ENCODE peak calls at places on chromosomes 2 and 18, in seven cellular contexts. V is keratinocyte, A is brain microvascular endothelial cell, G is cardiac muscle cell, S is tibial artery, F is AG04449, W is NB4. N is an unnamed sample.

GRCh38 chr2:115610888-115611287 is 1168.4 kb downstream of the DPP10 start:
- DNase-seq in A (no peak), G (no peak), S (no peak), W (no peak), V (no peak), F (no peak), N (no peak)

GRCh38 chr18:13221821-13222220 is 3.3 kb downstream of the LDLRAD4 start:
- DNase-seq in A (no peak), G (no peak), F (no peak), S (peak; percentile 61), W (no peak), V (no peak), N (no peak)

GRCh38 chr2:2107140-2107539 is 223.9 kb downstream of the MYT1L start:
- DNase-seq in S (no peak), F (no peak), G (no peak), A (no peak), V (no peak), W (no peak), N (no peak)

GRCh38 chr2:95052301-95052700 is 26.8 kb downstream of the MAL start:
- DNase-seq in S (no peak), F (no peak), V (peak; percentile 46), W (no peak), G (no peak), A (no peak), N (no peak)

GRCh38 chr2:234071664-234072063 is 21.2 kb downstream of the SPP2 start:
- DNase-seq in A (no peak), G (no peak), F (no peak), V (no peak), S (no peak), W (peak; percentile 76), N (no peak)

GRCh38 chr2:101883860-101884259 is 107.9 kb upstream of the IL1R2 start:
- DNase-seq in F (no peak), V (no peak), A (peak; percentile 72), S (no peak), W (peak; percentile 76), G (peak; percentile 31), N (no peak)

GRCh38 chr2:220513573-220514288 is 886.3 kb downstream of the SLC4A3 start:
- DNase-seq in W (no peak), G (no peak), S (no peak), V (no peak), A (no peak), F (no peak), N (no peak)

GRCh38 chr2:148875387-148876051 is 492 bp downstream of the KIF5C start:
- DNase-seq in S (no peak), G (no peak), W (no peak), V (no peak), F (no peak), A (no peak), N (no peak)

GRCh38 chr2:32758232-32758631 is 130.4 kb downstream of the TTC27 start:
- DNase-seq in A (no peak), W (no peak), V (no peak), S (no peak), F (no peak), G (peak; percentile 34), N (no peak)

GRCh38 chr2:23423062-23423872 is 38.3 kb downstream of the KLHL29 start:
- DNase-seq in G (no peak), S (no peak), V (no peak), W (no peak), F (no peak), A (no peak), N (no peak)

GRCh38 chr18:50268022-50268747 is 1.9 kb upstream of the CFAP53 start:
- DNase-seq in G (peak; percentile 68), A (peak; percentile 77), S (peak; percentile 80), W (no peak), V (no peak), F (no peak), N (peak; percentile 75)

GRCh38 chr2:112800881-112801583 is 16.7 kb upstream of the IL1A start:
- DNase-seq in G (no peak), S (no peak), F (no peak), A (no peak), W (no peak), V (no peak), N (no peak)

GRCh38 chr18:76388261-76388660 is 106.8 kb downstream of the ZNF516 start:
- DNase-seq in W (no peak), S (no peak), G (no peak), F (no peak), A (no peak), V (no peak), N (no peak)

GRCh38 chr2:10919776-10920606 is 8.3 kb downstream of the KCNF1 start:
- DNase-seq in F (no peak), S (no peak), W (no peak), V (no peak), G (no peak), A (no peak), N (no peak)

GRCh38 chr2:84781942-84782716 is 98.8 kb downstream of the TRABD2A start:
- DNase-seq in S (no peak), W (no peak), A (no peak), G (no peak), F (no peak), V (no peak), N (peak; percentile 16)

GRCh38 chr2:217940261-217941220 is 62.3 kb downstream of the TNS1 start:
- DNase-seq in V (no peak), G (no peak), A (no peak), W (no peak), F (no peak), S (no peak), N (no peak)

GRCh38 chr2:10404324-10405143 is 43.6 kb downstream of the ODC1 start:
- DNase-seq in S (no peak), V (no peak), G (no peak), A (no peak), W (peak; percentile 82), F (no peak), N (no peak)

DNA sequence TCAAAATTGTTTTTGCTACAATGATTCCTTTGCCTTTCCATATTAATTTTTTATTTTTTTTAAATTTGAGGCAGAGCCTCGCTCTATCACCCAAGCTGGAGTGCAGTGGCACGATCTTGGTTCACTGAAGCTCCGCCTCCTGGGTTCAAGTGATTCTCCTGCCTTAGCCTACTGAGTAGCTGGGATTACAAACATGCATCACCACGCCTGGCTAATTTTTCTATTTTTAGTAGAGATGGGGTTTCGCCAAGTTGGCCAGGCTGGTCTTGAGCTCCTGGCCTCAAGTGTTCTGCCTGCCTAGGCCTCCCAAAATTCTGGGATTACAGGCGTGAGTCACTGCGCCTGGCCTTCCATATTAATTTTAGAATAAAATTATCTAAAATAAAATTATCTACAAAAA is 41.3 kb downstream of the PTPN4 start:
- DNase-seq in G (no peak), A (no peak), V (no peak), F (no peak), W (no peak), S (no peak), N (no peak)
- TF ChIP-seq CTCF in G (no peak), A (no peak), V (no peak), F (no peak), W (no peak), S (no peak), N (no peak)

DNA sequence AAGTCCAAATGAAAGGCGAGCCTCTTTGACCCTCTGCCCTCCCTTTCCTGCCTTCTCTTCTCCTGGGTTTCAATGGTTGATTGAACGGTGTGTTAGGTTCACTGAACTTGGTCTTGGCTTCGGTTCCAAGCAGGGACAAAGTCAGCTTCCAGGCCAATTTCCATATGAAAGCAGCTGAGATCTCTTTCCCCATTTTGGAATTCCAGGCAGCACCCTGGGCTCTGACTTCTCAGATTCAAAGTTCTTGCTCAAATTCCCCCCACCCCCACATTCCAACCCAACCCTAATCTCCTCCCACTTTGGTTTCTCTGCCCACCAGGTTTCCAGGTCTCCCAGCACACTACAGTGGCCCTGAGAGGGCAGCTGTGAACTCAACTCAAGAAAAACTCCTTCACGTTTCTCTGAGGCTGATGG is 231.0 kb downstream of the INSIG2 start:
- DNase-seq in A (no peak), W (no peak), V (no peak), F (no peak), S (no peak), G (no peak), N (no peak)
- H3K4me3 ChIP-seq in A (no peak overlapping the region), W (no peak overlapping the region), V (no peak overlapping the region), F (no peak overlapping the region), S (no peak overlapping the region), G (no peak overlapping the region), N (no peak overlapping the region)

GRCh38 chr2:60251247-60251646 is 302.2 kb downstream of the BCL11A start:
- DNase-seq in F (no peak), G (no peak), V (no peak), S (no peak), A (no peak), W (no peak), N (no peak)

GRCh38 chr2:60252581-60253170 is 300.8 kb downstream of the BCL11A start:
- DNase-seq in G (no peak), W (no peak), F (no peak), A (no peak), S (no peak), V (no peak), N (no peak)

GRCh38 chr2:60249879-60250278 is 303.6 kb downstream of the BCL11A start:
- DNase-seq in F (no peak), W (no peak), V (no peak), A (no peak), G (no peak), S (no peak), N (no peak)

GRCh38 chr2:60247471-60247870 is 306.0 kb downstream of the BCL11A start:
- DNase-seq in G (no peak), F (no peak), W (no peak), S (no peak), V (no peak), A (no peak), N (no peak)
- TF ChIP-seq CTCF in G (no peak), F (no peak), W (no peak), S (no peak), V (no peak), A (no peak), N (no peak)

GRCh38 chr2:241859436-241860183 is 916 bp upstream of the PDCD1 start:
- DNase-seq in V (no peak), G (no peak), A (no peak), F (no peak), W (no peak), S (peak; percentile 72), N (peak; percentile 59)
- H3K4me3 ChIP-seq in V (peak overlapping the region; percentile 32), G (no peak overlapping the region), A (peak overlapping the region; percentile 5), F (no peak overlapping the region), W (no peak overlapping the region), S (peak overlapping the region; percentile 24), N (peak overlapping the region; percentile 69)